ENCODE peak calls at places on chromosomes 2 and 18, in six cellular contexts. I is OCI-LY7, B is left lung, P is amniotic stem cell, J is Daoy, Q is AG08396. F is an unnamed sample.

GRCh38 chr2:219274392-219274921 is 4.7 kb upstream of the DNAJB2 start:
- DNase-seq in J (peak; percentile 94), B (no peak), P (peak; percentile 85), Q (peak; percentile 84), I (no peak), F (peak; percentile 38)

GRCh38 chr2:62010632-62011276 is 105.3 kb downstream of the COMMD1 start:
- DNase-seq in B (no peak), Q (no peak), J (no peak), P (no peak), I (peak; percentile 35), F (no peak)

GRCh38 chr2:151669585-151670081 is 64.6 kb downstream of the NEB start:
- DNase-seq in P (no peak), J (peak; percentile 35), B (no peak), Q (no peak), I (no peak), F (no peak)

GRCh38 chr2:42132066-42132965 is 36.8 kb upstream of the EML4 start:
- DNase-seq in I (no peak), P (peak; percentile 84), J (peak; percentile 76), B (no peak), Q (peak; percentile 43), F (no peak)

GRCh38 chr2:55865095-55865835 is 58.3 kb downstream of the EFEMP1 start:
- DNase-seq in Q (no peak), P (no peak), B (no peak), I (no peak), J (no peak), F (no peak)

GRCh38 chr2:232522014-232522854 is 2.0 kb downstream of the PRSS56 start:
- DNase-seq in I (peak; percentile 50), J (peak; percentile 45), Q (peak; percentile 91), P (no peak), B (no peak), F (no peak)

GRCh38 chr2:12048551-12048950 is 302.1 kb downstream of the LPIN1 start:
- DNase-seq in J (peak; percentile 18), B (no peak), Q (no peak), I (peak; percentile 86), P (no peak), F (no peak)

GRCh38 chr2:115162454-115163293 is 720.2 kb downstream of the DPP10 start:
- DNase-seq in Q (no peak), B (peak; percentile 27), P (no peak), I (no peak), J (no peak), F (no peak)

GRCh38 chr2:161207941-161208340 is 47.7 kb downstream of the TANK start:
- DNase-seq in B (no peak), I (no peak), P (no peak), Q (no peak), J (no peak), F (no peak)

GRCh38 chr18:63339920-63340484 is 20.4 kb upstream of the BCL2 start:
- DNase-seq in J (peak; percentile 10), Q (no peak), I (peak; percentile 45), B (no peak), P (no peak), F (no peak)

GRCh38 chr2:196168181-196168580 is 3.2 kb downstream of the STK17B start:
- DNase-seq in B (no peak), J (peak; percentile 80), I (no peak), P (no peak), Q (no peak), F (no peak)

GRCh38 chr2:101673920-101674319 is 23.6 kb upstream of the MAP4K4 start:
- DNase-seq in J (no peak), Q (no peak), P (no peak), B (no peak), I (no peak), F (no peak)

GRCh38 chr2:134307334-134307733 is 53.5 kb downstream of the MGAT5 start:
- DNase-seq in J (no peak), I (no peak), P (no peak), Q (no peak), B (no peak), F (no peak)

GRCh38 chr18:48590678-48591077 is 51.8 kb downstream of the CTIF start:
- DNase-seq in P (peak; percentile 13), Q (peak; percentile 74), I (no peak), B (no peak), J (peak; percentile 90), F (peak; percentile 79)

GRCh38 chr18:11981633-11982366 is 493 bp downstream of the IMPA2 start:
- DNase-seq in P (no peak), I (peak; percentile 45), Q (no peak), B (peak; percentile 54), J (peak; percentile 14), F (peak; percentile 55)

GRCh38 chr2:231918501-231919330 is 7.5 kb downstream of the NPPC start:
- DNase-seq in B (peak; percentile 17), J (no peak), P (no peak), Q (no peak), I (no peak), F (no peak)

GRCh38 chr2:42961385-42961800 is 169.0 kb upstream of the HAAO start:
- DNase-seq in I (peak; percentile 64), P (no peak), B (no peak), J (no peak), Q (no peak), F (peak; percentile 90)